ENCODE peak calls at places on chromosomes 4 and X, in nine cellular contexts. R is left cardiac atrium; M is Right ventricle myocardium superior; V is DMS153; P is smooth muscle cell of the brain vasculature; E is stimulated activated CD4-positive, alpha-beta T cell treated with anti-CD3 and anti-CD28 coated beads, Interleukin-4, amount 100 ng/mL, for 24 hours; F is activated naive CD8-positive, alpha-beta T cell treated with anti-CD3 and anti-CD28 coated beads for 36 hours; U is K562; A is RPMI7951. X is an unnamed sample.

GRCh38 chr4:23718435-23718834 is 171.4 kb downstream of the PPARGC1A start:
- DNase-seq in R (no peak), M (no peak), V (no peak), P (no peak), E (no peak), F (no peak), U (no peak), A (no peak), X (no peak)

GRCh38 chr4:15479913-15480185 is 10.2 kb downstream of the CC2D2A start:
- DNase-seq in R (no peak), M (no peak), V (no peak), P (no peak), E (no peak), F (no peak), U (no peak), A (no peak), X (no peak)

GRCh38 chr4:98482847-98483806 is 175.3 kb downstream of the TSPAN5 start:
- DNase-seq in R (no peak), M (no peak), V (no peak), P (no peak), E (peak), F (peak), U (no peak), A (peak), X (no peak)

GRCh38 chrX:46279925-46280313 is 265.3 kb downstream of the ZNF674 start:
- DNase-seq in R (no peak), M (no peak), V (no peak), P (no peak), E (no peak), F (no peak), U (no peak), A (peak), X (no peak)

GRCh38 chr4:24686866-24687672 is 102.7 kb upstream of the DHX15 start:
- DNase-seq in R (no peak), M (no peak), V (no peak), P (no peak), E (no peak), F (peak), U (peak), A (no peak), X (no peak)

GRCh38 chr4:175412161-175412560 is 399.9 kb downstream of the GPM6A start:
- DNase-seq in R (no peak), M (no peak), V (no peak), P (no peak), E (no peak), F (no peak), U (no peak), A (no peak), X (no peak)

GRCh38 chr4:22237846-22238513 is 277.9 kb downstream of the ADGRA3 start:
- DNase-seq in R (no peak), M (no peak), V (peak), P (no peak), E (no peak), F (no peak), U (no peak), A (no peak), X (no peak)

GRCh38 chr4:19319607-19320006 is 932.1 kb upstream of the SLIT2 start:
- DNase-seq in R (no peak), M (no peak), V (no peak), P (no peak), E (no peak), F (no peak), U (no peak), A (no peak), X (no peak)

GRCh38 chr4:139720806-139721205 is 55.2 kb downstream of the MGST2 start:
- DNase-seq in R (no peak), M (no peak), V (no peak), P (no peak), E (no peak), F (no peak), U (no peak), A (no peak), X (no peak)

GRCh38 chr4:11748169-11748872 is 319.6 kb upstream of the HS3ST1 start:
- DNase-seq in R (peak), M (no peak), V (peak), P (peak), E (no peak), F (no peak), U (no peak), A (peak), X (no peak)

GRCh38 chrX:53262918-53263394 is 18.4 kb downstream of the IQSEC2 start:
- DNase-seq in R (no peak), M (no peak), V (no peak), P (no peak), E (no peak), F (no peak), U (peak), A (peak), X (no peak)

GRCh38 chr4:98555798-98556445 is 102.5 kb downstream of the TSPAN5 start:
- DNase-seq in R (no peak), M (no peak), V (no peak), P (no peak), E (no peak), F (no peak), U (no peak), A (peak), X (no peak)

GRCh38 chrX:110304884-110305283 is 13.0 kb downstream of the AMMECR1 start:
- DNase-seq in R (no peak), M (no peak), V (no peak), P (no peak), E (no peak), F (no peak), U (no peak), A (no peak), X (no peak)

GRCh38 chrX:67619253-67619652 is 75.4 kb downstream of the AR start:
- DNase-seq in R (no peak), M (no peak), V (no peak), P (no peak), E (no peak), F (no peak), U (no peak), A (peak), X (no peak)

GRCh38 chr4:104973708-104974107 is 173.0 kb upstream of the TET2 start:
- DNase-seq in R (no peak), M (no peak), V (no peak), P (no peak), E (no peak), F (no peak), U (no peak), A (no peak), X (no peak)

GRCh38 chrX:96407501-96407900 is 277.1 kb upstream of the DIAPH2 start:
- DNase-seq in R (no peak), M (no peak), V (no peak), P (peak), E (no peak), F (no peak), U (no peak), A (peak), X (no peak)

GRCh38 chr4:3285558-3286334 is 7.1 kb upstream of the RGS12 start:
- DNase-seq in R (peak), M (peak), V (no peak), P (no peak), E (no peak), F (no peak), U (no peak), A (peak), X (no peak)

X was measured in HS-27A.